ENCODE peak calls at places on chromosomes 4 and X, in nine cellular contexts. D, X, Z, W, F, A, O, M and Y are unnamed samples.

GRCh38 chr4:20529681-20530080 is 170.6 kb upstream of the PACRGL start:
- DNase-seq in D (no peak), X (no peak), Z (no peak), W (no peak), F (no peak), A (no peak), O (no peak), M (no peak), Y (no peak)

GRCh38 chrX:66221856-66222255 is 57.8 kb downstream of the HEPH start:
- DNase-seq in D (no peak), X (no peak), Z (no peak), W (no peak), F (no peak), A (no peak), O (no peak), M (no peak), Y (no peak)

GRCh38 chr4:126564283-126564854 is 1068.4 kb upstream of the INTU start:
- DNase-seq in D (no peak), X (no peak), Z (no peak), W (no peak), F (no peak), A (no peak), O (no peak), M (no peak), Y (no peak)

GRCh38 chr4:134567461-134567860 is 365.9 kb upstream of the PABPC4L start:
- DNase-seq in D (no peak), X (no peak), Z (no peak), W (no peak), F (no peak), A (no peak), O (no peak), M (no peak), Y (no peak)

GRCh38 chrX:153766098-153766817 is 2.2 kb downstream of the PLXNB3 start:
- DNase-seq in D (peak; percentile 40), X (no peak), Z (no peak), W (no peak), F (peak; percentile 23), A (peak; percentile 78), O (no peak), M (peak; percentile 28), Y (peak; percentile 72)

GRCh38 chrX:77668391-77669237 is 117.4 kb downstream of the ATRX start:
- DNase-seq in D (no peak), X (no peak), Z (no peak), W (no peak), F (no peak), A (no peak), O (peak; percentile 58), M (no peak), Y (no peak)

GRCh38 chr4:11470709-11471441 is 42.2 kb upstream of the HS3ST1 start:
- DNase-seq in D (no peak), X (no peak), Z (no peak), W (no peak), F (no peak), A (no peak), O (no peak), M (no peak), Y (no peak)

GRCh38 chr4:70943115-70943514 is 40.9 kb downstream of the MOB1B start:
- DNase-seq in D (no peak), X (no peak), Z (no peak), W (no peak), F (no peak), A (no peak), O (no peak), M (no peak), Y (no peak)

GRCh38 chr4:147731611-147732515 is at the start of gene ARHGAP10:
- DNase-seq in D (peak; percentile 68), X (peak; percentile 83), Z (peak; percentile 56), W (peak; percentile 86), F (peak; percentile 81), A (peak; percentile 85), O (no peak), M (peak; percentile 81), Y (peak; percentile 24)

GRCh38 chr4:147727476-147728028 is 4.3 kb upstream of the ARHGAP10 start:
- DNase-seq in D (no peak), X (no peak), Z (no peak), W (no peak), F (no peak), A (no peak), O (no peak), M (no peak), Y (no peak)

GRCh38 chr4:147733614-147734344 is 1.9 kb downstream of the ARHGAP10 start:
- DNase-seq in D (peak; percentile 22), X (peak; percentile 29), Z (peak; percentile 48), W (peak; percentile 74), F (peak; percentile 45), A (peak; percentile 18), O (no peak), M (peak; percentile 32), Y (no peak)

GRCh38 chr4:147732516-147733193 is 767 bp downstream of the ARHGAP10 start:
- DNase-seq in D (peak; percentile 45), X (peak; percentile 44), Z (peak; percentile 23), W (peak; percentile 75), F (peak; percentile 39), A (peak; percentile 65), O (no peak), M (peak; percentile 72), Y (no peak)

DNA sequence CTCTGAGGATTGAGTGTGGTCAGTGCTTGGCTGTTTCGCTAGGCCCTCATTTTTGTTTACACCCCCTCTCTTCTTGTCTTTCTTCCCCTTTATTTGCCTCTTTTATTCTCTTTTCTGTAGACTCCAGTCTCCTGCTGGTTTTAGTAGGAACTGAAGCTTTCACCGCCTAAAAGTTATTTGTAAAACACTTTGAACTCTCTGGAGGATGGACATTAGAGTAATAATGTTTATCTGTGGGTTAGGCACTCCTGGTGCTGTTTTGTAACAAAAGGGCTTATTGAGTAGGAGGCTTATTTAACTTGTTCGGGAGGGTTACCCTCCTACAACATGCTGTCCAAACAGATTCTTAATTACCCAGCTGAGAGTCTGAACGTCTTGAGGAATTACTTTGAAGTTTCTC is 1.6 kb upstream of the ARHGAP10 start:
- DNase-seq in D (no peak), X (no peak), Z (no peak), W (no peak), F (no peak), A (no peak), O (no peak), M (no peak), Y (no peak)
- TF ChIP-seq CTCF in D (no peak), X (no peak), Z (peak; percentile 53), W (no peak), F (no peak), A (no peak), O (no peak), M (peak; percentile 35), Y (no peak)

DNA sequence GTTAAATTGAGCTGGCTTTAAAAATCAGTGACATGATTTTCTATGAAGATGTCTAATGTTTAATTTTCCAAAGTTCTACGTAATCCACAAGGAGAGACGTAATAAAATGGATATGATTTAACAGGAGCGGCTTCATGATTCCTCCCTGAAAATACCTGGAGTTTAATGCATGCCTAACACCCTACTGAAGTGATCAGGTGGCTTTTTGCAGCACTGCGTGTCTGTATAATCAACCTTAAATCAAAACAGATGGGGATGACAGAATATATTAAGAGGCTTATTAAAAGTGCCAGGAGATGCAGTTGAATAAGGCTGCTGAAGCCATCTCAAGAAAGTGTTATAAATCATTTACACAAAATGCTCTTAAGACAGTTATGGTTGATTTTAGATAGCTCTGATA is 112.4 kb upstream of the TLR3 start:
- DNase-seq in D (no peak), X (no peak), Z (no peak), W (no peak), F (no peak), A (no peak), O (no peak), M (no peak), Y (no peak)
- H3K27ac ChIP-seq in D (no peak overlapping the region), X (no peak overlapping the region), Z (no peak overlapping the region), W (no peak overlapping the region), F (no peak overlapping the region), A (no peak overlapping the region), O (no peak overlapping the region), M (no peak overlapping the region), Y (no peak overlapping the region)

DNA sequence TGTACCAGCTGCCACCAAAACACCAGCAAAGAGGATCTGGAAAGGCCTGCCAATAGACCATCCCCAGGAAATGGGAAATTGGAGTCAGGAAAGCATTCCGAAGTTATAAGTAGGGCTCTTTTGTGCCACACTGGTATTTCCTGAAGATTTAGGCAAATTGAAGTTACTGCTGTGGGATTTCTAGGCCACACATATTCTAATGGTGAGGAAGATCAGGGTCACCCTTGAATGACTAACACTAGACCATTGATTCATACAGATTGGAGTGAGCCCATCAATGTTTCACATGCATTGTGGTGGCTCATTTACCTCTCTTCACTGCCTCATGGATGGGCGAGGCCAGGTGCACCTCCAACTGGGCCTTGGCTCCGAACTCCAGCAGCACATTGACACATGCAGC is 22.6 kb downstream of the ASB11 start:
- DNase-seq in D (no peak), X (no peak), Z (no peak), W (no peak), F (no peak), A (no peak), O (no peak), M (no peak), Y (no peak)
- H3K4me3 ChIP-seq in D (no peak overlapping the region), X (no peak overlapping the region), Z (no peak overlapping the region), W (no peak overlapping the region), F (no peak overlapping the region), A (no peak overlapping the region), O (no peak overlapping the region), M (no peak overlapping the region), Y (no peak overlapping the region)

DNA sequence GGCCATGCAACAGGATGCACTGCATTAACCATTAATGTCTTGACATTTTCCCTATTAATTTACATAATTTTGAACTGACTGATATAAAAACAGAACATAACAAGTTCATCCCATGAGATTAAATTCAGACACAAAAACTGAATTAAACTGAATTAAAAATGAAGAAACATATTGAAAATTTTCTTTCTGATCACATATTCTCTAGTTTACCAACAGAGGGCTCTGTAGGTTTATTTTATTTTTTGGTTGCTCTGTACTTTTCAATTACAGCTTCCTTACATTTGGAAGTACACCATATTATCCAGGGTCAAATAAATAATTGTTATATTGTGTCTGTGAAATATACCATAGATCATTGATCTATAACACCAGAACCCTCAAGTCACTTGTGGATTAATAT is 27.3 kb upstream of the CT83 start:
- DNase-seq in D (no peak), X (no peak), Z (no peak), W (no peak), F (no peak), A (no peak), O (no peak), M (no peak), Y (no peak)
- TF ChIP-seq CTCF in D (no peak), X (peak; percentile 36), Z (peak; percentile 24), W (no peak), F (peak; percentile 33), A (no peak), O (peak; percentile 30), M (no peak), Y (peak; percentile 47)

DNA sequence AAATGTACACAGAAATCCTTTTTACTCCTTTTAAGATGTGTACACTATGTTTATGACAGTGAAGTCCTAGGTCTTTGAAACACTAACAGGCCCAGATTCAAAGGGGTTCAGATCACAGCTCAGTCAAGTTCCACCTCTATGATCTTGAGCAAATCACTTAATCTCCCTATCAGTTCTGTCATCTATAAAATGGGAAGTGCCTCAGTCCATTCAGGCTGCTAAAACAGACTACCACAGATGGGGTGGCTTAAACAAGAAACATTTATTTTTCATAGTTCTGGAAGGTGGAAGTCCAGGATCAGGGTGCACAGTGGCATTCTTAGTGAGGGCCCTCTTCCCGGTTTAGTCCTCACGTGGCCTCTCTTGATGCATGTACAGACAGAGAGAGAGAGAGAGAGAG is 117.1 kb downstream of the CORIN start:
- DNase-seq in D (no peak), X (no peak), Z (no peak), W (no peak), F (no peak), A (no peak), O (no peak), M (no peak), Y (no peak)
- H3K27ac ChIP-seq in D (no peak overlapping the region), X (no peak overlapping the region), Z (no peak overlapping the region), W (no peak overlapping the region), F (no peak overlapping the region), A (no peak overlapping the region), O (no peak overlapping the region), M (no peak overlapping the region), Y (no peak overlapping the region)